ENCODE peak calls at places on chromosomes 13 and 19, in five cellular contexts. C, S, X, N and K are unnamed samples.

GRCh38 chr19:55344444-55344843 is 4.8 kb downstream of the KMT5C start:
- DNase-seq in S (peak), X (no peak), C (no peak), N (no peak), K (no peak)

GRCh38 chr13:48817166-48817802 is 158.4 kb upstream of the FNDC3A start:
- DNase-seq in S (no peak), N (no peak), X (no peak), C (no peak), K (no peak)

GRCh38 chr19:49064029-49064629 is 489 bp downstream of the NTF4 start:
- DNase-seq in S (no peak), N (no peak), X (no peak), C (no peak), K (no peak)

GRCh38 chr13:49300716-49301589 is 53.2 kb downstream of the CDADC1 start:
- DNase-seq in X (peak), C (peak), S (peak), N (peak), K (peak)

GRCh38 chr19:29194658-29195057 is 18.3 kb downstream of the UQCRFS1 start:
- DNase-seq in S (no peak), C (no peak), N (no peak), X (no peak), K (no peak)

GRCh38 chr19:40512473-40513344 is 45.9 kb downstream of the SPTBN4 start:
- DNase-seq in C (no peak), S (no peak), X (no peak), N (no peak), K (no peak)

GRCh38 chr13:100694722-100695644 is 20.4 kb upstream of the TMTC4 start:
- DNase-seq in S (no peak), C (no peak), X (no peak), N (no peak), K (no peak)

GRCh38 chr13:92103673-92104296 is 705.4 kb downstream of the GPC5 start:
- DNase-seq in S (no peak), C (no peak), N (no peak), X (no peak), K (no peak)

GRCh38 chr13:96984061-96984508 is 10.2 kb downstream of the OXGR1 start:
- DNase-seq in S (peak), X (no peak), N (no peak), C (no peak), K (no peak)

GRCh38 chr13:52599037-52599852 is 43.0 kb upstream of the HNRNPA1L2 start:
- DNase-seq in C (no peak), N (no peak), X (no peak), S (peak), K (no peak)

GRCh38 chr13:42152495-42152894 is 104.0 kb downstream of the DGKH start:
- DNase-seq in S (no peak), C (no peak), X (no peak), N (no peak), K (no peak)

GRCh38 chr19:47512183-47512947 is 2.5 kb downstream of the NAPA start:
- DNase-seq in S (no peak), C (no peak), X (no peak), N (no peak), K (no peak)

GRCh38 chr19:42420055-42420544 is 7.1 kb downstream of the LIPE start:
- DNase-seq in X (peak), N (peak), S (no peak), C (peak), K (no peak)

GRCh38 chr19:958967-959685 is 25.0 kb upstream of the WDR18 start:
- DNase-seq in C (no peak), X (no peak), S (no peak), N (no peak), K (no peak)

GRCh38 chr13:67943116-67943515 is 713.0 kb upstream of the PCDH9 start:
- DNase-seq in S (no peak), C (no peak), N (no peak), X (no peak), K (no peak)

GRCh38 chr19:55385749-55386514 is at the start of gene RPL28:
- DNase-seq in X (peak), S (peak), N (peak), C (peak), K (peak)

GRCh38 chr13:53821632-53822031 is 793.0 kb downstream of the OLFM4 start:
- DNase-seq in C (no peak), N (no peak), S (no peak), X (no peak), K (no peak)

GRCh38 chr13:32200741-32201140 is 114.4 kb downstream of the ZAR1L start:
- DNase-seq in N (no peak), X (no peak), S (no peak), C (no peak), K (no peak)

GRCh38 chr13:114142640-114143490 is 10.4 kb upstream of the RASA3 start:
- DNase-seq in N (peak), X (peak), C (peak), S (peak), K (no peak)

GRCh38 chr19:35459414-35460082 is 11.5 kb downstream of the FFAR2 start:
- DNase-seq in C (no peak), N (no peak), S (no peak), X (no peak), K (no peak)

GRCh38 chr19:34475026-34475974 is 6.3 kb upstream of the WTIP start:
- DNase-seq in S (no peak), N (no peak), X (no peak), C (no peak), K (peak)

GRCh38 chr13:90416519-90416918 is 931.0 kb upstream of the MIR17HG start:
- DNase-seq in C (no peak), X (no peak), S (no peak), N (no peak), K (no peak)

GRCh38 chr19:18202759-18203407 is 959 bp downstream of the RAB3A start:
- DNase-seq in S (peak), C (no peak), X (peak), N (peak), K (no peak)

GRCh38 chr13:87259479-87260083 is 411.6 kb upstream of the SLITRK5 start:
- DNase-seq in S (no peak), N (no peak), C (no peak), X (peak), K (no peak)

GRCh38 chr13:37144661-37145060 is 39.2 kb upstream of the CSNK1A1L start:
- DNase-seq in X (no peak), S (no peak), C (no peak), N (no peak), K (no peak)